ENCODE peak calls at places on chromosomes 12 and 14, in nine cellular contexts. One of them, this sample, is unnamed. For H3K27me3 and H3K4me1, the result is how much of the 10 kb centered on the place peaks cover.

GRCh38 chr12:52577316-52577715 is 3.7 kb upstream of the KRT74 start:
- DNase-seq in endodermal cell: no peak
- DNase-seq in GM23248: no peak
- DNase-seq in IMR-90: no peak
- DNase-seq in Panc1: no peak
- DNase-seq in heart left ventricle: no peak
- DNase-seq in tibial artery: no peak
- DNase-seq in tibial nerve: no peak
- DNase-seq in neuronal stem cell: no peak
- DNase-seq in this sample: no peak

GRCh38 chr12:82874935-82875334 is 188.2 kb downstream of the TMTC2 start:
- DNase-seq in heart left ventricle: no peak
- DNase-seq in GM23248: peak
- DNase-seq in tibial nerve: no peak
- DNase-seq in tibial artery: no peak
- DNase-seq in Panc1: no peak
- DNase-seq in IMR-90: peak
- DNase-seq in endodermal cell: no peak
- DNase-seq in neuronal stem cell: no peak
- DNase-seq in this sample: no peak

GRCh38 chr12:131939007-131939406 is 9.9 kb downstream of the PUS1 start:
- DNase-seq in heart left ventricle: no peak
- DNase-seq in GM23248: no peak
- DNase-seq in Panc1: no peak
- DNase-seq in IMR-90: no peak
- DNase-seq in tibial nerve: no peak
- DNase-seq in tibial artery: no peak
- DNase-seq in neuronal stem cell: no peak
- DNase-seq in endodermal cell: no peak
- DNase-seq in this sample: no peak

GRCh38 chr12:64621257-64621942 is 11.1 kb downstream of the RASSF3 start:
- DNase-seq in heart left ventricle: no peak
- DNase-seq in neuronal stem cell: no peak
- DNase-seq in Panc1: no peak
- DNase-seq in tibial artery: no peak
- DNase-seq in tibial nerve: no peak
- DNase-seq in IMR-90: peak
- DNase-seq in GM23248: peak
- DNase-seq in endodermal cell: no peak
- DNase-seq in this sample: no peak

GRCh38 chr12:104180389-104180788 is 35.2 kb upstream of the TXNRD1 start:
- DNase-seq in IMR-90: no peak
- DNase-seq in heart left ventricle: no peak
- DNase-seq in tibial artery: no peak
- DNase-seq in Panc1: no peak
- DNase-seq in GM23248: no peak
- DNase-seq in tibial nerve: no peak
- DNase-seq in endodermal cell: no peak
- DNase-seq in neuronal stem cell: no peak
- DNase-seq in this sample: no peak

GRCh38 chr14:50082308-50082742 is 34.0 kb downstream of the VCPKMT start:
- DNase-seq in heart left ventricle: no peak
- DNase-seq in endodermal cell: no peak
- DNase-seq in tibial nerve: no peak
- DNase-seq in tibial artery: no peak
- DNase-seq in Panc1: no peak
- DNase-seq in neuronal stem cell: no peak
- DNase-seq in GM23248: no peak
- DNase-seq in IMR-90: no peak
- DNase-seq in this sample: no peak

GRCh38 chr14:20690848-20691640 is 2.5 kb downstream of the ANG start:
- DNase-seq in heart left ventricle: peak
- DNase-seq in Panc1: peak
- DNase-seq in tibial artery: peak
- DNase-seq in tibial nerve: no peak
- DNase-seq in endodermal cell: peak
- DNase-seq in GM23248: peak
- DNase-seq in IMR-90: peak
- DNase-seq in neuronal stem cell: peak
- DNase-seq in this sample: peak

GRCh38 chr14:75231320-75231719 is 47.3 kb upstream of the FOS start:
- DNase-seq in Panc1: no peak
- DNase-seq in heart left ventricle: no peak
- DNase-seq in IMR-90: no peak
- DNase-seq in neuronal stem cell: no peak
- DNase-seq in tibial artery: no peak
- DNase-seq in GM23248: no peak
- DNase-seq in endodermal cell: no peak
- DNase-seq in tibial nerve: no peak
- DNase-seq in this sample: no peak

GRCh38 chr12:132158677-132159554 is 14.7 kb downstream of the NOC4L start:
- DNase-seq in GM23248: no peak
- DNase-seq in Panc1: no peak
- DNase-seq in heart left ventricle: no peak
- DNase-seq in endodermal cell: no peak
- DNase-seq in tibial artery: no peak
- DNase-seq in tibial nerve: no peak
- DNase-seq in neuronal stem cell: no peak
- DNase-seq in IMR-90: no peak
- DNase-seq in this sample: no peak

GRCh38 chr14:76742961-76743360 is 18.3 kb upstream of the VASH1 start:
- DNase-seq in heart left ventricle: no peak
- DNase-seq in IMR-90: no peak
- DNase-seq in neuronal stem cell: no peak
- DNase-seq in GM23248: no peak
- DNase-seq in tibial artery: no peak
- DNase-seq in endodermal cell: peak
- DNase-seq in Panc1: no peak
- DNase-seq in tibial nerve: no peak
- DNase-seq in this sample: no peak

GRCh38 chr12:18224745-18225144 is 36.6 kb upstream of the PIK3C2G start:
- DNase-seq in IMR-90: peak
- DNase-seq in neuronal stem cell: peak
- DNase-seq in heart left ventricle: no peak
- DNase-seq in Panc1: peak
- DNase-seq in tibial nerve: no peak
- DNase-seq in tibial artery: no peak
- DNase-seq in GM23248: peak
- DNase-seq in endodermal cell: no peak
- DNase-seq in this sample: no peak

GRCh38 chr14:42854061-42854460 is 1247.4 kb downstream of the LRFN5 start:
- DNase-seq in tibial artery: no peak
- DNase-seq in GM23248: no peak
- DNase-seq in neuronal stem cell: no peak
- DNase-seq in tibial nerve: no peak
- DNase-seq in endodermal cell: no peak
- DNase-seq in IMR-90: peak
- DNase-seq in Panc1: no peak
- DNase-seq in heart left ventricle: no peak
- DNase-seq in this sample: no peak

DNA sequence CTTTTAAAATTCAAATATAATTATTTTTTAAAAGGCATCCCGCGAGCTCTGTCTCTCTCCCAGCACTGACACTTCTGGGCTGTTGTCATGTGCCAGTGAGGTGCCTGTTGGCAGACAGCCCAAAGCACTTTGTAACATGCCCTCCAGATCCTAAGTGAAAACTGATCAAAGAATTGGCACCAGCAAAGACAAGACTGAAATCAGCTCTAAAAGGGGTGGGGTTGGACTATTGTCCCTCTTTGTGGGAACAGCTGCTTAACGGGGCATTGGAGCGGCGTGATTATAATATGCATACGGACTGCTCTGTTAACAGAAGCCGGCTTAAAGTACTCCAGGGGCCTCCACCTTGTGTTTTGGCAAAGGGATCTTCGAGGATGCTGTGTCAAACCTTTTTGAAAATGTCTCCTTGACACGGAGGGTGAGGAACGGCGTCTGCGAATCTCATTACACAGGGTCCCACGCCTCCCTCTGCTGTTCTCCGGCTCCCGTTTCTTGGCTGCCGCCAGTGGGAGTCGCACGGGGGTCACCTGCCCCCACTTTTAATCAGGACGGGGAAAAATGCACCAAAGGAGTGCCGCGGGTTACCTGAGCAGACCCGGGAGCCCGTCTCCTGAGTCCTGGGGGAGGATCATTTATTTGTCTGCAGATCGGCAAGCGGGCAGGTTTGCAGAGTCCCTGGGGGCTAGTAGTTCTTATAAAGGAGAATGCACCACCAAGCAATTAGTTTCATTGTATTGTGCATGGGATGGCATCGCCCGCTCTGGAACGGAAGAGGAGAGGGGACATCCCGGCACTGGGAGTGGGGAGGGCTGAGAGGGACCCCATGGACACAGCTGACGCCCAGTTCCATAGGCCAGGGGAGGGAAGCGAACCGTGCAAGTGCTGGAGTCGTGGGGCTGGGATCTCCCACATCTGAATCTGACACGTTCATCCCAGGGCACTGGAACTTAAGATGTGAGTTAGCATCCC is 44.3 kb downstream of the SPRING1 start:
- DNase-seq in GM23248: peak
- DNase-seq in heart left ventricle: no peak
- DNase-seq in IMR-90: no peak
- DNase-seq in tibial artery: no peak
- DNase-seq in Panc1: no peak
- DNase-seq in tibial nerve: no peak
- DNase-seq in neuronal stem cell: no peak
- DNase-seq in endodermal cell: peak
- DNase-seq in this sample: no peak
- H3K27me3 ChIP-seq in GM23248: under half
- H3K27me3 ChIP-seq in heart left ventricle: under half
- H3K27me3 ChIP-seq in IMR-90: half or more
- H3K27me3 ChIP-seq in tibial artery: under half
- H3K27me3 ChIP-seq in Panc1: under half
- H3K27me3 ChIP-seq in tibial nerve: under half
- H3K27me3 ChIP-seq in neuronal stem cell: under half
- H3K27me3 ChIP-seq in endodermal cell: under half
- H3K27me3 ChIP-seq in this sample: under half

GRCh38 chr14:68390731-68391130 is 402.1 kb downstream of the ZFP36L1 start:
- DNase-seq in GM23248: no peak
- DNase-seq in heart left ventricle: no peak
- DNase-seq in neuronal stem cell: no peak
- DNase-seq in tibial nerve: no peak
- DNase-seq in tibial artery: no peak
- DNase-seq in IMR-90: no peak
- DNase-seq in endodermal cell: no peak
- DNase-seq in Panc1: no peak
- DNase-seq in this sample: no peak
- H3K4me1 ChIP-seq in GM23248: under half
- H3K4me1 ChIP-seq in heart left ventricle: under half
- H3K4me1 ChIP-seq in neuronal stem cell: under half
- H3K4me1 ChIP-seq in tibial nerve: under half
- H3K4me1 ChIP-seq in tibial artery: half or more
- H3K4me1 ChIP-seq in IMR-90: under half
- H3K4me1 ChIP-seq in endodermal cell: under half
- H3K4me1 ChIP-seq in Panc1: under half
- H3K4me1 ChIP-seq in this sample: under half

GRCh38 chr14:24260780-24261157 is 2.2 kb downstream of the TGM1 start:
- DNase-seq in heart left ventricle: no peak
- DNase-seq in tibial nerve: no peak
- DNase-seq in neuronal stem cell: no peak
- DNase-seq in GM23248: no peak
- DNase-seq in endodermal cell: no peak
- DNase-seq in IMR-90: no peak
- DNase-seq in Panc1: no peak
- DNase-seq in tibial artery: no peak
- DNase-seq in this sample: no peak

GRCh38 chr14:24262821-24263733 is at the start of gene TGM1:
- DNase-seq in tibial artery: no peak
- DNase-seq in neuronal stem cell: no peak
- DNase-seq in IMR-90: no peak
- DNase-seq in heart left ventricle: no peak
- DNase-seq in endodermal cell: peak
- DNase-seq in Panc1: no peak
- DNase-seq in GM23248: no peak
- DNase-seq in tibial nerve: no peak
- DNase-seq in this sample: no peak

GRCh38 chr14:24260026-24260779 is 2.8 kb downstream of the TGM1 start:
- DNase-seq in IMR-90: no peak
- DNase-seq in neuronal stem cell: no peak
- DNase-seq in heart left ventricle: no peak
- DNase-seq in tibial artery: no peak
- DNase-seq in Panc1: no peak
- DNase-seq in tibial nerve: no peak
- DNase-seq in GM23248: no peak
- DNase-seq in endodermal cell: no peak
- DNase-seq in this sample: no peak

GRCh38 chr14:24261256-24261968 is 1.6 kb downstream of the TGM1 start:
- DNase-seq in tibial artery: no peak
- DNase-seq in neuronal stem cell: no peak
- DNase-seq in GM23248: no peak
- DNase-seq in tibial nerve: no peak
- DNase-seq in endodermal cell: no peak
- DNase-seq in Panc1: no peak
- DNase-seq in heart left ventricle: no peak
- DNase-seq in IMR-90: no peak
- DNase-seq in this sample: no peak

GRCh38 chr14:24261969-24262327 is 1.0 kb downstream of the TGM1 start:
- DNase-seq in endodermal cell: no peak
- DNase-seq in Panc1: no peak
- DNase-seq in IMR-90: no peak
- DNase-seq in tibial nerve: no peak
- DNase-seq in heart left ventricle: no peak
- DNase-seq in tibial artery: no peak
- DNase-seq in neuronal stem cell: no peak
- DNase-seq in GM23248: no peak
- DNase-seq in this sample: no peak
- H3K4me3 ChIP-seq in endodermal cell: no peak
- H3K4me3 ChIP-seq in Panc1: no peak
- H3K4me3 ChIP-seq in IMR-90: no peak
- H3K4me3 ChIP-seq in tibial nerve: no peak
- H3K4me3 ChIP-seq in heart left ventricle: no peak
- H3K4me3 ChIP-seq in tibial artery: no peak
- H3K4me3 ChIP-seq in neuronal stem cell: no peak
- H3K4me3 ChIP-seq in GM23248: no peak
- H3K4me3 ChIP-seq in this sample: no peak

DNA sequence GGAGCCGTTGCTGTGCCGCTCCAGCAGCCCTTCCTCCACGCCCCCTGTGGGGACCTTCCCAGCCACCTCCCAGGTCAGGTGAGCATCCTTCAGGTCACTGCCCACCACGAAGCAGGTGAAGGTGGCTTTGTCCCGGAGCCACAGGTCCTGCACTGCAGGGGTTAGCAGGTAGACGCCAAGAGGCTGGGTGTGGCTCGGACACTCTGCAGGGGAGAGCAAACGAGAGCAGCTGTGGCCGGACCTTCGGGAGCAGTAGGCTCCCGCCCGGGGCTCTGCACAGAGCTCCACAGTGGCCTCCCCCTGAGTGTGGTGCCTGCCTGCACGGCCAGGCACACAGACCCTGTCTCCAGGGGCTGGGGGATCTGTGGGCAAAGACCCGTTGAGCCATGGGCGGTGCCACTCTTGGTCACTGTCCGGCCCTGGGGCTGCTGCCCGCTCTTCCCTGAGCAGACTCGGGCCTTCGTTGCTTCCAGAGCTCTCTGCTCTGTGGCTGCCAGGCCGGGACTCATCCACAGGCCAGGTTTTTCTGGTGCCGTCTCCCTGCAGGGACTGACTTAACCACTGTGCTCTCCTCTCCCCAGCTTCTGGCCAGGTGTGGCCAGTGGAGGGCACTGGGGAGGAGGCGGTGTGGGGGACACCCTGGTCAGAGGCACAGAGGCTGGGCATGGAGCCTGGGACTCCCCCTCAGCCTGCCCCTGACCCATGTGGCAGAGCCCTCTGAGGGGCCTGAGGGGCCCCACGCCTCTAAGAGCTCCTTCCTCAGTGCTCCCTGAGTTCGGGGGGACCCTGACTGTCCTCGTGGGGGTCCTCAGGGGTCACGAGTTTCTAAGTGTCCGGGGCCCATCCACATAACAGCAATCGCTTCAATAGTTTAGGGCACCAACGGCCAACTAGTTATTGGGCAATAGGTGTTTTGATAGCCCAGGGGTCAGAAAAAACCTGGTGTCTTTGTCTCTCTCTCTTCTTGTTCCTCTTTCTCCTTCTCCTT is 314.9 kb downstream of the TMEM121 start:
- DNase-seq in neuronal stem cell: no peak
- DNase-seq in endodermal cell: peak
- DNase-seq in Panc1: no peak
- DNase-seq in heart left ventricle: no peak
- DNase-seq in tibial nerve: no peak
- DNase-seq in GM23248: no peak
- DNase-seq in IMR-90: no peak
- DNase-seq in tibial artery: peak
- DNase-seq in this sample: no peak
- H3K27me3 ChIP-seq in neuronal stem cell: under half
- H3K27me3 ChIP-seq in endodermal cell: under half
- H3K27me3 ChIP-seq in Panc1: under half
- H3K27me3 ChIP-seq in heart left ventricle: under half
- H3K27me3 ChIP-seq in tibial nerve: under half
- H3K27me3 ChIP-seq in GM23248: under half
- H3K27me3 ChIP-seq in IMR-90: under half
- H3K27me3 ChIP-seq in tibial artery: under half
- H3K27me3 ChIP-seq in this sample: under half